ENCODE peak calls at places on chromosomes 12 and 14, in five cellular contexts. Z is K562, B is A549, D is HepG2, J is GM12878. Y is an unnamed sample.

GRCh38 chr14:61780125-61780524 is 17.9 kb downstream of the SNAPC1 start:
- DNase-seq in Z (no peak), B (no peak), D (no peak), J (no peak), Y (no peak)

GRCh38 chr14:91858536-91859275 is 8.6 kb downstream of the TC2N start:
- DNase-seq in Z (peak; percentile 19), B (peak; percentile 57), D (peak; percentile 26), J (no peak), Y (peak; percentile 32)

GRCh38 chr12:92075425-92075891 is 70.2 kb downstream of the BTG1 start:
- DNase-seq in Z (no peak), B (no peak), D (no peak), J (no peak), Y (no peak)

GRCh38 chr12:79692860-79693605 is 2.3 kb upstream of the PAWR start:
- DNase-seq in Z (no peak), B (no peak), D (no peak), J (no peak), Y (no peak)

GRCh38 chr12:19744760-19745218 is 305.5 kb downstream of the AEBP2 start:
- DNase-seq in Z (no peak), B (peak; percentile 28), D (no peak), J (no peak), Y (no peak)

GRCh38 chr12:10540776-10541205 is 35.1 kb downstream of the EIF2S3B start:
- DNase-seq in Z (no peak), B (no peak), D (no peak), J (peak; percentile 79), Y (no peak)

GRCh38 chr12:33718631-33719030 is 279.0 kb upstream of the SYT10 start:
- DNase-seq in Z (no peak), B (no peak), D (no peak), J (no peak), Y (no peak)

GRCh38 chr12:91964501-91964900 is 181.1 kb downstream of the BTG1 start:
- DNase-seq in Z (no peak), B (no peak), D (no peak), J (no peak), Y (no peak)

GRCh38 chr12:32804301-32804700 is 48.6 kb upstream of the YARS2 start:
- DNase-seq in Z (no peak), B (no peak), D (no peak), J (no peak), Y (no peak)

GRCh38 chr12:69064734-69065413 is 131.9 kb upstream of the CPM start:
- DNase-seq in Z (no peak), B (no peak), D (no peak), J (no peak), Y (no peak)

GRCh38 chr12:116492703-116493324 is 66.4 kb upstream of the MAP1LC3B2 start:
- DNase-seq in Z (peak; percentile 79), B (peak; percentile 91), D (no peak), J (no peak), Y (peak; percentile 58)

GRCh38 chr12:51200806-51201205 is 17.1 kb downstream of the POU6F1 start:
- DNase-seq in Z (no peak), B (no peak), D (no peak), J (no peak), Y (no peak)

GRCh38 chr12:76883826-76884225 is 5.0 kb upstream of the CSRP2 start:
- DNase-seq in Z (no peak), B (no peak), D (no peak), J (no peak), Y (no peak)

GRCh38 chr12:109501299-109501698 is 23.9 kb downstream of the UBE3B start:
- DNase-seq in Z (no peak), B (no peak), D (no peak), J (no peak), Y (no peak)

GRCh38 chr12:4738541-4738940 is 18.3 kb downstream of the GALNT8 start:
- DNase-seq in Z (no peak), B (no peak), D (no peak), J (no peak), Y (no peak)

GRCh38 chr12:95365912-95366311 is 108.0 kb upstream of the METAP2 start:
- DNase-seq in Z (no peak), B (no peak), D (no peak), J (no peak), Y (no peak)

GRCh38 chr12:12405882-12406281 is 49.0 kb downstream of the BORCS5 start:
- DNase-seq in Z (no peak), B (peak; percentile 76), D (peak; percentile 77), J (no peak), Y (no peak)

GRCh38 chr12:28966049-28966778 is 182.9 kb upstream of the FAR2 start:
- DNase-seq in Z (no peak), B (no peak), D (no peak), J (no peak), Y (no peak)

GRCh38 chr14:92425101-92425500 is 88.5 kb upstream of the RIN3 start:
- DNase-seq in Z (no peak), B (peak; percentile 62), D (peak; percentile 9), J (no peak), Y (no peak)

GRCh38 chr12:98754095-98754494 is 109.0 kb downstream of the APAF1 start:
- DNase-seq in Z (peak; percentile 38), B (peak; percentile 86), D (peak; percentile 67), J (peak; percentile 85), Y (no peak)

GRCh38 chr12:52577316-52577715 is 3.7 kb upstream of the KRT74 start:
- DNase-seq in Z (no peak), B (no peak), D (no peak), J (no peak), Y (no peak)

GRCh38 chr12:46373303-46374182 is 970 bp upstream of the SLC38A2 start:
- DNase-seq in Z (no peak), B (no peak), D (peak; percentile 72), J (no peak), Y (peak; percentile 79)

GRCh38 chr12:34625116-34625515 is 602.8 kb downstream of the ALG10 start:
- DNase-seq in Z (no peak), B (peak; percentile 42), D (peak; percentile 29), J (no peak), Y (peak; percentile 43)

GRCh38 chr12:57046947-57047890 is 2.7 kb downstream of the MYO1A start:
- DNase-seq in Z (no peak), B (no peak), D (no peak), J (no peak), Y (no peak)

GRCh38 chr12:11839093-11839641 is 189.7 kb downstream of the ETV6 start:
- DNase-seq in Z (no peak), B (no peak), D (no peak), J (no peak), Y (no peak)

GRCh38 chr12:2854669-2855453 is 2.0 kb downstream of the TEX52 start:
- DNase-seq in Z (no peak), B (no peak), D (no peak), J (no peak), Y (no peak)

GRCh38 chr12:41663487-41664258 is 475.6 kb downstream of the PDZRN4 start:
- DNase-seq in Z (no peak), B (peak; percentile 39), D (peak; percentile 28), J (no peak), Y (peak; percentile 80)

GRCh38 chr14:58572092-58572853 is 65.5 kb upstream of the DACT1 start:
- DNase-seq in Z (no peak), B (peak; percentile 13), D (peak; percentile 4), J (no peak), Y (no peak)

DNA sequence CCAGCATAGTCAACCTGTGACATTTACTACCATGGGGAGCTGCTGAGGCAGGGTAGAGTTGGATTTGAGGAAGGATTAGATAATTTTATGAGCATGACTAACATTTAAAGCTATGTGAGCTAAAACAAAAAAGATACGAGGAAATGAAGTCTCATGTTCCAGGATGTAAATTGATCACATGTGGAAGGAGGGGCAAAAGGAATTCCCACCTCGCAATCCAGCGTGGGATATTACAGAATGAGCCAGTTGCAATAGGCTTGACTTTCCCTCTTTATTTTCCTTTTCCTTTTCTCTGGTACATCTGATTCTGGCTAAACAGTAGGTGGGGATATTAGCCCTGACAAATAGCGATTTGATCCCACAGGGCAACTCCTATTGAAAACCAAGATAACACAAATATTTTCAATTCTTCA is 214.9 kb upstream of the HMGA2 start:
- DNase-seq in Z (no peak), B (peak; percentile 31), D (no peak), J (no peak), Y (no peak)
- TF ChIP-seq JUNB in Z (no peak), B (no peak), D (no peak), J (no peak), Y (no peak)

DNA sequence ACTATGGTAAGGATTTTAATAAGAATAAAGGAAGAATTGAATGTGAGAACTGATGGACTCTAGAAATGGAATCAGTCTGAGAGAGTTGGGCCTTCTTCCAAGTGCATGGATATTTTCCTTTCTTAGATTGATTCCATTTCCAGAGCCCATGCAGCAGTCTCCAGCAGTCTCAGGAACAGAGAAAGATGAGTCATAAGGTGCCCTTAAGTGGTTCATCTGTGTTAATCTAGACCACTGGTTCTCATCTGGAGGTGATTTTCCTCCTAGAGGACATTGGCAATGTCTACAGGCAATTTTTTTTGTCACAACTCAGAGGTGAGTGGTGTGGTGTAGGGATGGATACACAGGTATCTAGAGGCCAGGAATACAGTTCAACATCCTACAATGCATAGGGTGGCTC is 25.8 kb downstream of the TRIM9 start:
- DNase-seq in Z (no peak), B (peak; percentile 26), D (no peak), J (no peak), Y (no peak)
- TF ChIP-seq JUNB in Z (no peak), B (no peak), D (no peak), J (no peak), Y (no peak)

DNA sequence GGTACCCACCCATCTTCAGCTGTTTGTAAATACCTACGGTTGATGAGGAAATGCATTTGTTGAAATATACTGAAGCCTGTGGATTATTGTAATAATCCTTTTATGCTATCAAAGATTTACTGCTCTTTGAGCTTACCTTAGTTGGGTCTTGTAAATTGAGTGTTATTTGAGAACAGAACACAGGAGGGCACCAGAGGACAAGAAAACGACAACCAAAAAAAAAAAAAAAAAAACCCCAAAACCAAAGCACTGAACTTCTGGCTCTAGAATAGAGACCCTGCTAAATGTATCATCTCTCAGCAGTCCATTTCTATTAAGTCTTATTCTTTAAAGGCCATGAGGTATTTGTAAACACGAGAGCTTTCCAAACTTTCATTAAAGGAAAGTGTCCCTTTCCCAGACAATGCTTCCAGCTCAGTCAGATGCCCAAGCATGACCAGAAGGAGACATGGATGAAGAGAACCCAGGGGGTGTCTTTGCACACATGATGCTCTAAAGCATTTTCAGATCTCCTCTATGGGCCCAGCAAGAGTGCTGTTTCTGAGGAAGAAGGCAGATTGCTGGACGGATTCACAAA is 763.9 kb downstream of the NRXN3 start:
- DNase-seq in Z (peak; percentile 9), B (peak; percentile 42), D (peak; percentile 12), J (no peak), Y (peak; percentile 32)
- TF ChIP-seq JUNB in Z (no peak), B (no peak), D (no peak), J (no peak), Y (no peak)

GRCh38 chr12:102350070-102350469 is 130.3 kb downstream of the IGF1 start:
- DNase-seq in Z (no peak), B (no peak), D (no peak), J (no peak), Y (no peak)
- TF ChIP-seq JUNB in Z (no peak), B (no peak), D (no peak), J (no peak), Y (no peak)